ENCODE peak calls at places on chromosomes 7 and 10, in ten cellular contexts. W, H, G, V, Q, U, Z, A, S and T are unnamed samples.

GRCh38 chr10:126013489-126014281 is 117.3 kb downstream of the FANK1 start:
- DNase-seq in W (no peak), H (no peak), G (no peak), V (no peak), Q (no peak), U (peak; percentile 1), Z (no peak), A (no peak), S (no peak), T (no peak)

GRCh38 chr10:117198088-117198487 is 799 bp downstream of the KCNK18 start:
- DNase-seq in W (no peak), H (no peak), G (no peak), V (no peak), Q (no peak), U (no peak), Z (no peak), A (no peak), S (no peak), T (no peak)

GRCh38 chr10:124560377-124560776 is 98.8 kb downstream of the LHPP start:
- DNase-seq in W (no peak), H (no peak), G (peak; percentile 69), V (peak; percentile 91), Q (no peak), U (no peak), Z (no peak), A (peak; percentile 92), S (no peak), T (no peak)

GRCh38 chr7:131897016-131897789 is 340.8 kb upstream of the PODXL start:
- DNase-seq in W (no peak), H (no peak), G (no peak), V (no peak), Q (no peak), U (no peak), Z (peak; percentile 82), A (no peak), S (no peak), T (no peak)

GRCh38 chr10:47055386-47056382 is 144.5 kb downstream of the PTPN20 start:
- DNase-seq in W (no peak), H (no peak), G (no peak), V (no peak), Q (no peak), U (no peak), Z (peak; percentile 73), A (peak; percentile 55), S (no peak), T (no peak)

GRCh38 chr7:120944826-120945562 is 5.6 kb upstream of the ING3 start:
- DNase-seq in W (no peak), H (peak; percentile 26), G (no peak), V (no peak), Q (no peak), U (no peak), Z (no peak), A (no peak), S (no peak), T (no peak)

GRCh38 chr7:138226001-138226476 is 149.8 kb downstream of the AKR1D1 start:
- DNase-seq in W (no peak), H (no peak), G (no peak), V (no peak), Q (no peak), U (no peak), Z (no peak), A (no peak), S (no peak), T (no peak)

GRCh38 chr10:97024181-97025073 is 161.3 kb downstream of the SLIT1 start:
- DNase-seq in W (no peak), H (peak; percentile 59), G (peak; percentile 51), V (no peak), Q (peak; percentile 59), U (no peak), Z (no peak), A (no peak), S (no peak), T (no peak)

GRCh38 chr7:17651926-17652385 is 288.3 kb downstream of the SNX13 start:
- DNase-seq in W (no peak), H (peak; percentile 39), G (no peak), V (peak; percentile 69), Q (no peak), U (no peak), Z (no peak), A (no peak), S (no peak), T (peak; percentile 15)

GRCh38 chr10:128096486-128097199 is 29.6 kb downstream of the MKI67 start:
- DNase-seq in W (no peak), H (peak; percentile 23), G (no peak), V (no peak), Q (no peak), U (no peak), Z (peak; percentile 60), A (no peak), S (no peak), T (no peak)

GRCh38 chr7:137687556-137688280 is 159.1 kb downstream of the DGKI start:
- DNase-seq in W (no peak), H (no peak), G (no peak), V (no peak), Q (no peak), U (no peak), Z (no peak), A (no peak), S (no peak), T (no peak)

GRCh38 chr7:157548691-157549265 is 212.0 kb downstream of the DNAJB6 start:
- DNase-seq in W (no peak), H (no peak), G (no peak), V (peak; percentile 48), Q (no peak), U (no peak), Z (no peak), A (no peak), S (no peak), T (no peak)

GRCh38 chr7:150565239-150565638 is 2.0 kb upstream of the GIMAP4 start:
- DNase-seq in W (no peak), H (no peak), G (no peak), V (no peak), Q (no peak), U (no peak), Z (no peak), A (no peak), S (no peak), T (no peak)

GRCh38 chr7:106568680-106569499 is 92.1 kb downstream of the CCDC71L start:
- DNase-seq in W (no peak), H (peak; percentile 48), G (no peak), V (no peak), Q (peak; percentile 45), U (no peak), Z (no peak), A (no peak), S (no peak), T (peak; percentile 85)

GRCh38 chr7:111429781-111430180 is 132.5 kb downstream of the IMMP2L start:
- DNase-seq in W (no peak), H (no peak), G (no peak), V (no peak), Q (no peak), U (no peak), Z (no peak), A (no peak), S (no peak), T (no peak)

GRCh38 chr7:143416565-143417149 is 8.0 kb upstream of the EPHA1 start:
- DNase-seq in W (no peak), H (peak; percentile 78), G (no peak), V (no peak), Q (peak; percentile 54), U (peak; percentile 38), Z (no peak), A (no peak), S (no peak), T (peak; percentile 62)

GRCh38 chr7:77348371-77348813 is 67.8 kb downstream of the GSAP start:
- DNase-seq in W (no peak), H (no peak), G (no peak), V (peak; percentile 78), Q (no peak), U (no peak), Z (no peak), A (no peak), S (no peak), T (peak; percentile 80)

GRCh38 chr10:8074881-8075280 is 20.4 kb downstream of the GATA3 start:
- DNase-seq in W (no peak), H (no peak), G (no peak), V (peak; percentile 35), Q (no peak), U (no peak), Z (no peak), A (no peak), S (no peak), T (no peak)

GRCh38 chr7:5429253-5429856 is 5.7 kb upstream of the TNRC18 start:
- DNase-seq in W (no peak), H (peak; percentile 93), G (peak; percentile 60), V (no peak), Q (no peak), U (no peak), Z (no peak), A (no peak), S (no peak), T (no peak)

GRCh38 chr7:1667566-1668485 is 2.3 kb upstream of the ELFN1 start:
- DNase-seq in W (no peak), H (no peak), G (peak; percentile 9), V (peak; percentile 55), Q (no peak), U (no peak), Z (no peak), A (peak; percentile 52), S (no peak), T (no peak)

GRCh38 chr10:12605580-12606405 is 256.4 kb downstream of the CAMK1D start:
- DNase-seq in W (peak; percentile 2), H (peak; percentile 64), G (peak; percentile 66), V (peak; percentile 95), Q (peak; percentile 84), U (peak; percentile 22), Z (peak; percentile 85), A (peak; percentile 83), S (peak; percentile 34), T (peak; percentile 13)

GRCh38 chr10:48285710-48286109 is 11.2 kb upstream of the FRMPD2 start:
- DNase-seq in W (no peak), H (no peak), G (no peak), V (no peak), Q (no peak), U (no peak), Z (no peak), A (no peak), S (no peak), T (no peak)

GRCh38 chr10:97822261-97822687 is 27.4 kb upstream of the GOLGA7B start:
- DNase-seq in W (no peak), H (no peak), G (peak; percentile 61), V (no peak), Q (no peak), U (no peak), Z (no peak), A (no peak), S (no peak), T (no peak)

GRCh38 chr7:30926323-30926722 is 14.7 kb downstream of the AQP1 start:
- DNase-seq in W (no peak), H (no peak), G (no peak), V (peak; percentile 48), Q (no peak), U (no peak), Z (peak; percentile 49), A (no peak), S (no peak), T (no peak)

GRCh38 chr7:150948791-150949251 is 29.3 kb downstream of the KCNH2 start:
- DNase-seq in W (no peak), H (no peak), G (no peak), V (peak; percentile 60), Q (no peak), U (no peak), Z (no peak), A (no peak), S (no peak), T (no peak)